ENCODE peak calls at places on chromosomes 4 and X, in seven cellular contexts. One of them, this sample, is unnamed.

GRCh38 chr4:119284876-119285611 is 36.9 kb downstream of the FABP2 start:
- DNase-seq in GM12878: no peak
- DNase-seq in HCT116: no peak
- DNase-seq in K562: no peak
- DNase-seq in H1: no peak
- DNase-seq in HepG2: no peak
- DNase-seq in SK-N-SH: no peak
- DNase-seq in this sample: no peak

GRCh38 chr4:47373729-47374128 is 89.8 kb downstream of the COMMD8 start:
- DNase-seq in H1: no peak
- DNase-seq in SK-N-SH: no peak
- DNase-seq in HCT116: no peak
- DNase-seq in GM12878: no peak
- DNase-seq in K562: no peak
- DNase-seq in HepG2: no peak
- DNase-seq in this sample: no peak

GRCh38 chr4:10045481-10045880 is 24.2 kb upstream of the SLC2A9 start:
- DNase-seq in HepG2: peak
- DNase-seq in K562: no peak
- DNase-seq in H1: no peak
- DNase-seq in HCT116: peak
- DNase-seq in SK-N-SH: no peak
- DNase-seq in GM12878: no peak
- DNase-seq in this sample: no peak

GRCh38 chr4:1544861-1545275 is 138.6 kb upstream of the NKX1-1 start:
- DNase-seq in HCT116: no peak
- DNase-seq in H1: no peak
- DNase-seq in SK-N-SH: no peak
- DNase-seq in K562: no peak
- DNase-seq in HepG2: no peak
- DNase-seq in GM12878: no peak
- DNase-seq in this sample: peak

GRCh38 chrX:19609541-19609940 is 94.2 kb upstream of the MAP3K15 start:
- DNase-seq in HCT116: no peak
- DNase-seq in HepG2: no peak
- DNase-seq in GM12878: no peak
- DNase-seq in H1: no peak
- DNase-seq in K562: no peak
- DNase-seq in SK-N-SH: no peak
- DNase-seq in this sample: no peak

GRCh38 chr4:89788243-89789072 is 48.5 kb downstream of the SNCA start:
- DNase-seq in HepG2: no peak
- DNase-seq in GM12878: no peak
- DNase-seq in H1: no peak
- DNase-seq in SK-N-SH: no peak
- DNase-seq in K562: no peak
- DNase-seq in HCT116: no peak
- DNase-seq in this sample: no peak

GRCh38 chrX:9132036-9132435 is 98.1 kb upstream of the FAM9B start:
- DNase-seq in SK-N-SH: no peak
- DNase-seq in K562: no peak
- DNase-seq in GM12878: no peak
- DNase-seq in HepG2: no peak
- DNase-seq in H1: no peak
- DNase-seq in HCT116: no peak
- DNase-seq in this sample: no peak

GRCh38 chr4:5783486-5783885 is 72.5 kb downstream of the EVC start:
- DNase-seq in HepG2: no peak
- DNase-seq in GM12878: no peak
- DNase-seq in HCT116: no peak
- DNase-seq in SK-N-SH: no peak
- DNase-seq in K562: no peak
- DNase-seq in H1: peak
- DNase-seq in this sample: no peak

GRCh38 chrX:72126539-72127140 is 5.1 kb downstream of the RTL5 start:
- DNase-seq in SK-N-SH: peak
- DNase-seq in HepG2: peak
- DNase-seq in HCT116: peak
- DNase-seq in GM12878: no peak
- DNase-seq in H1: peak
- DNase-seq in K562: peak
- DNase-seq in this sample: peak

GRCh38 chrX:31580726-31581125 is 508.9 kb upstream of the FTHL17 start:
- DNase-seq in H1: no peak
- DNase-seq in GM12878: no peak
- DNase-seq in HepG2: no peak
- DNase-seq in HCT116: no peak
- DNase-seq in SK-N-SH: no peak
- DNase-seq in K562: no peak
- DNase-seq in this sample: no peak

GRCh38 chr4:168449740-168450442 is 30.4 kb downstream of the DDX60L start:
- DNase-seq in K562: no peak
- DNase-seq in HepG2: no peak
- DNase-seq in HCT116: no peak
- DNase-seq in GM12878: no peak
- DNase-seq in H1: no peak
- DNase-seq in SK-N-SH: no peak
- DNase-seq in this sample: no peak

GRCh38 chr4:25098964-25099843 is 61.0 kb downstream of the SEPSECS start:
- DNase-seq in K562: peak
- DNase-seq in HCT116: no peak
- DNase-seq in GM12878: no peak
- DNase-seq in HepG2: no peak
- DNase-seq in SK-N-SH: peak
- DNase-seq in H1: no peak
- DNase-seq in this sample: no peak

GRCh38 chrX:100316987-100317386 is 93.1 kb downstream of the PCDH19 start:
- DNase-seq in GM12878: no peak
- DNase-seq in HCT116: no peak
- DNase-seq in H1: no peak
- DNase-seq in HepG2: no peak
- DNase-seq in SK-N-SH: no peak
- DNase-seq in K562: no peak
- DNase-seq in this sample: no peak

GRCh38 chr4:11724731-11725130 is 296.0 kb upstream of the HS3ST1 start:
- DNase-seq in K562: no peak
- DNase-seq in SK-N-SH: no peak
- DNase-seq in H1: no peak
- DNase-seq in GM12878: no peak
- DNase-seq in HepG2: no peak
- DNase-seq in HCT116: no peak
- DNase-seq in this sample: no peak

DNA sequence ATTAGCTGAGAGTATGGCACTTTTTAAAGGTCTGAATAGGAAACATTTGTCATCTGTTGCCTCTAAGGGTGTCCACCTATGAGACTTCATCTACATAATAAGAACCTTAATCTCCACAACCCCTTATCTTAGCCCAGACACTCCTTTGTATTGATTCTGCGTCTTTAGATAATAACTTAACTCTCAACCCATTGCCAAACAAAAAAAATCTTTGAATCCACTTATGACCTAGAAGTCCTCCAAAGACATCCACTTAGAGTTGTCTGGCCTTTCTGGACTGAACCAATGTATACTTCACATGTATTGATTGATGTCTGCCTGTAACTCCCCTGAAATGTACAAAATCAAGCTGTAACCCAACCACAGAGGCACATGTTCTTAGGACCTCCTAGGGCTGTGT is 66.0 kb upstream of the CHRNA9 start:
- DNase-seq in SK-N-SH: no peak
- DNase-seq in GM12878: no peak
- DNase-seq in H1: no peak
- DNase-seq in HepG2: no peak
- DNase-seq in HCT116: no peak
- DNase-seq in K562: no peak
- DNase-seq in this sample: no peak
- TF ChIP-seq JUND in SK-N-SH: no peak
- TF ChIP-seq JUND in GM12878: no peak
- TF ChIP-seq JUND in H1: no peak
- TF ChIP-seq JUND in HepG2: no peak
- TF ChIP-seq JUND in HCT116: no peak
- TF ChIP-seq JUND in K562: no peak
- TF ChIP-seq JUND in this sample: no peak

DNA sequence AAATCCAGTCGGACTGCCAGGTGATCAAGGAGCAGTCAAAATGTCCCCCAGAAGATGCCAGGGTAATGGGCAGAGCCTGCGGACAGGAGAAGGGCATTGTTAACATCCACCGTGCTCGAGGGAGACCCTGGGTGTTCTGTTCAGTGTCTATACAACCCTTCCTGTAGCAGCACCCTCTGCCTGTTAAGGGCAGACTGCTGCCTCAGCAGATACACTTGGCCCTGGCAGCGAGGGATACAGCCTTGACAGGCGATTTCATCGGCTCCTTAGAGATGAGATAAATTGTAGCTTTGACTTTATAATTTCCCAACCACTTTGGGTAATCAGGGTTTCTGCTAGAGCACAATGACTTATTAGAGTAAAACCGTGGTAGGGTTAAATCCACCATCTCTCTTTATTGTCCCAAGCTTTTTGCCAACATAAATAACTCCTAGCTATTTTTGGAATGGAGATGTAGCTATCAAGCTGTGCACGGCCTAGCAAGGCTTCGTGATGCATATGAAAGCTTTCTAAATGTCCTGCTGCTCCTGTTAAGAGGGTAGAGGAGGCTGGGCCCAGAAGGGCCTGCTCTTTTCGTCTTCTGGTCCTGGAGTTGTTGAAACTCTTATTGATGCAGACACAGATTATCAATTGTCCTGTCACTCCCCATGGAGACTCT is 195.9 kb downstream of the CPEB2 start:
- DNase-seq in HepG2: no peak
- DNase-seq in K562: no peak
- DNase-seq in HCT116: no peak
- DNase-seq in GM12878: no peak
- DNase-seq in SK-N-SH: no peak
- DNase-seq in H1: peak
- DNase-seq in this sample: no peak
- TF ChIP-seq JUND in HepG2: no peak
- TF ChIP-seq JUND in K562: no peak
- TF ChIP-seq JUND in HCT116: no peak
- TF ChIP-seq JUND in GM12878: no peak
- TF ChIP-seq JUND in SK-N-SH: no peak
- TF ChIP-seq JUND in H1: peak
- TF ChIP-seq JUND in this sample: no peak

DNA sequence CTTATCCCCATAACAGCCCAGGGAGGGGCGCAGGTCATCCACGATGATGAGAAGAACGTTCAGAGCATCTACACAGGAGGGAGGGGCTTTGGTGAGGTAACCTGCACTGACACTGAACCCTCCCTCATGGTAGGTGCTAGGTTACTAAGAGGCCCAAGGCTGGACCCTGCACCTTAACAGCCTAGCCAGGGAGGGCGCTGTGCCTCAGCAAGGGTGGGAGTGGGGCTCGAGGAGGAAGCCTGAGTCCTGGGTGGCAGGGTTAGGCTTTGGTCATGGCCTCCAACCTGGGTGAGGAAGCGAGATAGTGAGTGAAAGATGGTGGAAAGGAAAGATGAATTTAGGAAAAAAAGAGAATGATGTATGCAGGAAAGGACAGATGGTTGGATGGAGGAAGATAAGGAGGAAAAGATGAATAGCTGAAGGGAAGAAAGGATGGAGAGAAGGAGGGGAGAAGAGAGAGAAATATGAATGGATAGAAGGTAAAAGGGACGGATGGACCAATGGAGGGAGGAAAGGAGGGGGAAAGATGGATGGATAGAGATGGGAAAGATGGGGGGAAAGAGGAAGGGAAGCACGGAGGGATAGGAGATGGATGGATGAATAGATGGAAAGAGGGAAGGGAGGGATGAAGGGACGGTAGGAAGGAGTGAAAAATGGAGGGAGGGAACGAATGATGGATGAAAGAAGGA is 736 bp downstream of the IDS start:
- DNase-seq in GM12878: no peak
- DNase-seq in K562: peak
- DNase-seq in HCT116: no peak
- DNase-seq in H1: peak
- DNase-seq in HepG2: no peak
- DNase-seq in SK-N-SH: peak
- DNase-seq in this sample: no peak
- TF ChIP-seq JUND in GM12878: no peak
- TF ChIP-seq JUND in K562: no peak
- TF ChIP-seq JUND in HCT116: no peak
- TF ChIP-seq JUND in H1: no peak
- TF ChIP-seq JUND in HepG2: no peak
- TF ChIP-seq JUND in SK-N-SH: no peak
- TF ChIP-seq JUND in this sample: no peak

DNA sequence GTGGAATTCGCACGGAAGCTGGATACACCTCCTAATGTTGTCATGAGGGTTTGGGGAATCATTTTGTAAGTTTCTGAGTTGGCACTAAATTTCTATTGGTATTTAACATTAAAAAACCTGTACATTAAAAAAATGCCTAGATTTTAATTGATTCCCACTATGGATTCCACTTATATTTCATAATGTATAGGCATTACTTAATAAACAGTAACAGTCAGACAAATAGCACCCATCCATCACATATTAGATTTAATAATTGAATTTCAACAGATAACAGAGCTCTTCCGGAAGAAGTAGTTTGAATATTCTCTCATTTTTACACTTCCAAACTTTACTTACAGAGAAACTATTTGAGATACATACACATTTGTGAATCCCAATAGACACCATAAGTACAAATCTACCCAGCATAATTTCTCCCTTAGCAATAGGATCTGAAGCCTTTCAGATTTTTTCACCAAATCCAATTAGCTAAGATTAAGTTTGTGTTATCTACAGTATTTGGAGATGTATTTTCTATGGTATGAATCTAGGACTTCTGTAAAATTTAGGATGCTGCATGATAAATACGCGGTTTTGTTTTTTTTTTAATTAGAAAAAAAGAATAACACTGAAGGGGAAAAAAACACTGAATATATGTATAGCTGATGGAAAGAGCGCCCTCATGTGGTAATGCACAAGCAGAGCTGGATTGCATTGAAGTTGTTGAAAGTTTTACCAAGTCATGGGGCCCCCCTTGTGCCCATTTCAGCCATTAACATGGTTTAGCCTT is 12.2 kb upstream of the ODAM start:
- DNase-seq in SK-N-SH: peak
- DNase-seq in HepG2: peak
- DNase-seq in HCT116: peak
- DNase-seq in K562: peak
- DNase-seq in GM12878: no peak
- DNase-seq in H1: peak
- DNase-seq in this sample: peak
- TF ChIP-seq JUND in SK-N-SH: no peak
- TF ChIP-seq JUND in HepG2: no peak
- TF ChIP-seq JUND in HCT116: no peak
- TF ChIP-seq JUND in K562: no peak
- TF ChIP-seq JUND in GM12878: no peak
- TF ChIP-seq JUND in H1: no peak
- TF ChIP-seq JUND in this sample: no peak